ENCODE peak calls at places on chromosomes 5 and 9, in seven cellular contexts. P, R, Q, I, J, G and V are unnamed samples.

GRCh38 chr5:96930589-96930988 is 5.3 kb upstream of the LNPEP start:
- DNase-seq in I (no peak), J (no peak), P (no peak), R (no peak), Q (no peak), G (no peak), V (no peak)

GRCh38 chr5:41736641-41737040 is 133.6 kb downstream of the OXCT1 start:
- DNase-seq in I (no peak), P (no peak), Q (no peak), R (no peak), G (no peak), J (no peak), V (no peak)

GRCh38 chr9:137078701-137079400 is 1.5 kb downstream of the UAP1L1 start:
- DNase-seq in J (peak), I (peak), P (no peak), G (no peak), Q (no peak), R (peak), V (peak)

GRCh38 chr5:110092955-110093785 is 403.4 kb downstream of the MAN2A1 start:
- DNase-seq in J (no peak), P (no peak), Q (no peak), G (no peak), R (peak), I (no peak), V (no peak)

GRCh38 chr9:38371495-38371894 is 21.0 kb upstream of the ALDH1B1 start:
- DNase-seq in J (no peak), R (peak), G (peak), P (no peak), Q (peak), I (no peak), V (no peak)

GRCh38 chr9:93536167-93536566 is 40.2 kb upstream of the PHF2 start:
- DNase-seq in Q (no peak), I (no peak), R (no peak), J (no peak), G (no peak), P (no peak), V (no peak)

GRCh38 chr9:37209431-37210386 is 89.3 kb downstream of the ZCCHC7 start:
- DNase-seq in P (no peak), Q (no peak), G (peak), I (peak), R (peak), J (no peak), V (no peak)

GRCh38 chr5:131259326-131259725 is 4.5 kb upstream of the CDC42SE2 start:
- DNase-seq in J (no peak), R (no peak), G (no peak), I (no peak), P (no peak), Q (no peak), V (no peak)

GRCh38 chr9:77678136-77678535 is 30.0 kb upstream of the GNA14 start:
- DNase-seq in P (no peak), R (no peak), G (no peak), I (no peak), Q (no peak), J (peak), V (no peak)

GRCh38 chr5:141032626-141033025 is 18.5 kb upstream of the PCDHB1 start:
- DNase-seq in P (no peak), Q (no peak), I (no peak), G (no peak), J (no peak), R (no peak), V (no peak)

GRCh38 chr5:12794476-12795332 is 890.5 kb upstream of the CTNND2 start:
- DNase-seq in G (no peak), P (no peak), R (no peak), J (no peak), Q (no peak), I (no peak), V (no peak)

GRCh38 chr9:106892632-106893031 is 29.7 kb downstream of the ZNF462 start:
- DNase-seq in I (peak), J (peak), Q (peak), G (no peak), R (peak), P (peak), V (peak)

GRCh38 chr5:82296929-82297328 is 18.8 kb upstream of the RPS23 start:
- DNase-seq in Q (no peak), R (no peak), J (no peak), G (no peak), I (no peak), P (no peak), V (no peak)

GRCh38 chr9:101673642-101674041 is 64.8 kb downstream of the GRIN3A start:
- DNase-seq in P (no peak), J (no peak), R (no peak), I (no peak), G (no peak), Q (no peak), V (no peak)

GRCh38 chr9:31799953-31800609 is 584.4 kb upstream of the ACO1 start:
- DNase-seq in J (no peak), G (peak), R (peak), I (peak), Q (no peak), P (peak), V (no peak)

GRCh38 chr9:76379494-76379893 is 14.7 kb downstream of the RFK start:
- DNase-seq in G (no peak), P (no peak), I (peak), J (no peak), Q (no peak), R (no peak), V (no peak)

GRCh38 chr5:56669534-56670483 is 145.5 kb upstream of the MAP3K1 start:
- DNase-seq in J (peak), P (no peak), R (no peak), G (peak), Q (peak), I (peak), V (peak)

GRCh38 chr5:32713396-32714381 is 2.6 kb downstream of the NPR3 start:
- DNase-seq in J (peak), I (peak), R (peak), Q (peak), P (no peak), G (no peak), V (peak)

GRCh38 chr9:99516657-99517049 is 294.6 kb downstream of the SEC61B start:
- DNase-seq in G (no peak), R (no peak), J (no peak), P (peak), Q (no peak), I (no peak), V (no peak)

GRCh38 chr5:160213537-160213936 is 15.8 kb upstream of the FABP6 start:
- DNase-seq in I (no peak), P (peak), G (peak), R (no peak), Q (no peak), J (no peak), V (no peak)

GRCh38 chr5:10354048-10354872 is 765 bp downstream of the MARCHF6 start:
- DNase-seq in I (peak), G (peak), P (peak), J (peak), Q (peak), R (peak), V (peak)

GRCh38 chr5:149325166-149325735 is 20.0 kb upstream of the GRPEL2 start:
- DNase-seq in G (no peak), I (no peak), R (no peak), J (no peak), Q (no peak), P (no peak), V (no peak)

GRCh38 chr5:117454716-117455212 is 880.1 kb upstream of the SEMA6A start:
- DNase-seq in G (peak), J (no peak), I (peak), Q (peak), P (peak), R (peak), V (peak)

GRCh38 chr5:163586431-163587033 is 81.1 kb downstream of the MAT2B start:
- DNase-seq in G (no peak), P (no peak), R (no peak), I (peak), Q (no peak), J (no peak), V (no peak)

GRCh38 chr9:37381094-37381741 is 41.3 kb upstream of the GRHPR start:
- DNase-seq in J (no peak), R (no peak), G (peak), I (no peak), Q (no peak), P (no peak), V (no peak)

GRCh38 chr9:120783611-120784047 is 9.6 kb downstream of the FBXW2 start:
- DNase-seq in P (no peak), I (no peak), Q (no peak), R (no peak), G (no peak), J (no peak), V (no peak)

GRCh38 chr5:35312281-35312680 is 82.0 kb upstream of the PRLR start:
- DNase-seq in R (no peak), I (no peak), G (no peak), P (no peak), Q (no peak), J (no peak), V (no peak)

GRCh38 chr9:136693490-136694162 is 6.4 kb upstream of the AGPAT2 start:
- DNase-seq in G (no peak), Q (peak), I (peak), P (peak), J (no peak), R (no peak), V (no peak)

GRCh38 chr5:164672931-164673694 is 1167.7 kb downstream of the MAT2B start:
- DNase-seq in G (no peak), I (no peak), Q (no peak), J (no peak), R (no peak), P (peak), V (no peak)

GRCh38 chr5:170293273-170293672 is 4.3 kb downstream of the LCP2 start:
- DNase-seq in Q (no peak), I (peak), G (no peak), R (no peak), P (no peak), J (peak), V (no peak)

GRCh38 chr9:34610434-34611206 is 1.3 kb downstream of the RPP25L start:
- DNase-seq in R (no peak), G (no peak), I (no peak), Q (no peak), P (no peak), J (no peak), V (no peak)

GRCh38 chr5:4879693-4880303 is 260.3 kb upstream of the ADAMTS16 start:
- DNase-seq in R (peak), Q (peak), P (peak), I (peak), G (peak), J (peak), V (peak)